ENCODE peak calls at places on chromosomes 7 and 10, in five cellular contexts. M is GM12878, E is K562, N is H1, H is HepG2. T is an unnamed sample.

GRCh38 chr10:42149722-42150427 is 488.5 kb downstream of the ZNF33B start:
- DNase-seq in M (no peak), N (no peak), E (peak), H (no peak), T (no peak)

GRCh38 chr10:99681553-99681952 is 22.2 kb downstream of the ENTPD7 start:
- DNase-seq in H (no peak), M (no peak), N (no peak), E (no peak), T (no peak)

GRCh38 chr10:33377658-33378025 is 43.2 kb upstream of the NRP1 start:
- DNase-seq in N (no peak), H (no peak), E (no peak), M (no peak), T (peak)

GRCh38 chr10:24645784-24646183 is 77.9 kb downstream of the ARHGAP21 start:
- DNase-seq in M (no peak), E (peak), H (no peak), N (no peak), T (no peak)

GRCh38 chr10:71835671-71836593 is 15.1 kb downstream of the PSAP start:
- DNase-seq in N (no peak), M (peak), H (peak), E (no peak), T (no peak)

GRCh38 chr7:117110480-117111315 is 157.4 kb downstream of the ST7 start:
- DNase-seq in M (peak), N (no peak), E (no peak), H (no peak), T (no peak)

GRCh38 chr7:128774921-128775320 is 673 bp downstream of the OPN1SW start:
- DNase-seq in N (no peak), H (no peak), E (no peak), M (no peak), T (no peak)

GRCh38 chr7:19491821-19492452 is 216.9 kb downstream of the POLR1F start:
- DNase-seq in M (no peak), N (no peak), E (no peak), H (no peak), T (peak)

GRCh38 chr10:100374137-100374655 is 27.2 kb downstream of the SCD start:
- DNase-seq in N (no peak), M (no peak), H (peak), E (peak), T (no peak)

GRCh38 chr10:80260295-80261243 is 28.9 kb downstream of the MAT1A start:
- DNase-seq in E (peak), M (no peak), H (peak), N (no peak), T (no peak)

GRCh38 chr10:131762789-131763696 is 137.8 kb upstream of the PPP2R2D start:
- DNase-seq in N (no peak), M (no peak), H (no peak), E (no peak), T (no peak)

GRCh38 chr7:129122751-129123516 is 21.6 kb upstream of the TSPAN33 start:
- DNase-seq in N (no peak), H (no peak), M (peak), E (no peak), T (no peak)

GRCh38 chr7:110142939-110143526 is 947.9 kb upstream of the LRRN3 start:
- DNase-seq in E (no peak), N (no peak), M (no peak), H (no peak), T (no peak)

GRCh38 chr7:127932496-127932895 is 98.7 kb downstream of the LRRC4 start:
- DNase-seq in E (no peak), N (no peak), M (no peak), H (no peak), T (no peak)

GRCh38 chr10:33152146-33152545 is 182.3 kb downstream of the NRP1 start:
- DNase-seq in H (no peak), N (no peak), M (no peak), E (no peak), T (no peak)

GRCh38 chr7:20998309-20998708 is 211.6 kb upstream of the SP8 start:
- DNase-seq in N (no peak), M (no peak), H (peak), E (no peak), T (peak)

GRCh38 chr7:93442478-93443224 is 131.9 kb downstream of the CALCR start:
- DNase-seq in M (no peak), E (peak), N (peak), H (peak), T (peak)

GRCh38 chr10:100996678-100997363 is 2.8 kb upstream of the LZTS2 start:
- DNase-seq in N (no peak), H (no peak), E (peak), M (no peak), T (no peak)

GRCh38 chr10:125151824-125152634 is 8.3 kb downstream of the CTBP2 start:
- DNase-seq in M (no peak), N (peak), E (no peak), H (no peak), T (no peak)

GRCh38 chr10:51683031-51683830 is 16.2 kb downstream of the CSTF2T start:
- DNase-seq in E (no peak), M (no peak), N (no peak), H (no peak), T (no peak)

GRCh38 chr10:129904323-129904722 is 59.8 kb downstream of the EBF3 start:
- DNase-seq in N (no peak), H (no peak), M (no peak), E (no peak), T (no peak)

GRCh38 chr7:52233248-52233647 is 802.2 kb upstream of the POM121L12 start:
- DNase-seq in M (no peak), N (no peak), E (no peak), H (no peak), T (no peak)

GRCh38 chr7:99766484-99767099 is 17.4 kb downstream of the CYP3A4 start:
- DNase-seq in H (no peak), E (no peak), M (no peak), N (no peak), T (no peak)

GRCh38 chr10:97597778-97598177 is 8.3 kb downstream of the C10orf62 start:
- DNase-seq in N (no peak), H (peak), M (no peak), E (no peak), T (no peak)

GRCh38 chr10:68302871-68303270 is 29.0 kb upstream of the HNRNPH3 start:
- DNase-seq in H (no peak), M (no peak), E (no peak), N (no peak), T (no peak)

GRCh38 chr10:68301301-68301700 is 30.6 kb upstream of the HNRNPH3 start:
- DNase-seq in H (no peak), N (no peak), M (no peak), E (no peak), T (no peak)

GRCh38 chr10:68303849-68304412 is 27.9 kb upstream of the HNRNPH3 start:
- DNase-seq in N (no peak), M (no peak), H (peak), E (no peak), T (no peak)

GRCh38 chr10:68302503-68302823 is 29.4 kb upstream of the HNRNPH3 start:
- DNase-seq in M (no peak), E (no peak), H (no peak), N (no peak), T (no peak)

DNA sequence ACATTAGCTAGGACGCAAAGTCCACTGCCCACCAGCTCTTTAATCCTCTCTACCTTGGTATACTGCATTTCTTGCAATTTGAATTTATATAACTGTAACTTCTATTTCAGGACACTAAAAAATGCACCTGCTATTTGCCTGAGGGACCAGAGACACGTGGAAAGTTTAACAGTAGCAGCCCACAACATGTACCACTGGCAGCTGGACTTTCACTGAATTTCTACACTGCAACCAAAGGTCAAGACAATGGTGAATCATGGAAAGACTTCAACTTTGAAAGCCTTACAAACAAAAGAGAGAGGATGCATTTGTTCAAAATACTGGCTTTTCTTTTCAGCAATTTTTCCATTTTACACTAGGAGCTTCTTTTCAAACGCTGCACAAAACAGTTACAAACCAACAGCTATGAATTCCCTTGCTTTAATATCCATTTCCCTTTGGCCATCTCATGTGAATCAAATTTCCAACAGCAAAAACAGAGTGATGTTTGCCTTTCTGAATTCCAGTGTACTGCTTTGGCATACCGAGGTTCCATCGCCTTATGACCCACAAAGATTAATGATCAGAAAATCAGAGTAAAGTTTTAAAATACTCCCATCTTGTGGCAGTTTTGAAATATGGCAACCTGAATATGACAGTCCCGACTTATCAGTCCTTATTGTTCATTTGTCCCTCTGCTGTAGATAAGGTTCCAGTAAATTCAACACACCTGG is 29.9 kb upstream of the HNRNPH3 start:
- DNase-seq in M (peak), E (peak), H (peak), N (no peak), T (peak)
- TF ChIP-seq ATF3 in M (no peak), E (no peak), H (no peak), N (no peak), T (no peak)

DNA sequence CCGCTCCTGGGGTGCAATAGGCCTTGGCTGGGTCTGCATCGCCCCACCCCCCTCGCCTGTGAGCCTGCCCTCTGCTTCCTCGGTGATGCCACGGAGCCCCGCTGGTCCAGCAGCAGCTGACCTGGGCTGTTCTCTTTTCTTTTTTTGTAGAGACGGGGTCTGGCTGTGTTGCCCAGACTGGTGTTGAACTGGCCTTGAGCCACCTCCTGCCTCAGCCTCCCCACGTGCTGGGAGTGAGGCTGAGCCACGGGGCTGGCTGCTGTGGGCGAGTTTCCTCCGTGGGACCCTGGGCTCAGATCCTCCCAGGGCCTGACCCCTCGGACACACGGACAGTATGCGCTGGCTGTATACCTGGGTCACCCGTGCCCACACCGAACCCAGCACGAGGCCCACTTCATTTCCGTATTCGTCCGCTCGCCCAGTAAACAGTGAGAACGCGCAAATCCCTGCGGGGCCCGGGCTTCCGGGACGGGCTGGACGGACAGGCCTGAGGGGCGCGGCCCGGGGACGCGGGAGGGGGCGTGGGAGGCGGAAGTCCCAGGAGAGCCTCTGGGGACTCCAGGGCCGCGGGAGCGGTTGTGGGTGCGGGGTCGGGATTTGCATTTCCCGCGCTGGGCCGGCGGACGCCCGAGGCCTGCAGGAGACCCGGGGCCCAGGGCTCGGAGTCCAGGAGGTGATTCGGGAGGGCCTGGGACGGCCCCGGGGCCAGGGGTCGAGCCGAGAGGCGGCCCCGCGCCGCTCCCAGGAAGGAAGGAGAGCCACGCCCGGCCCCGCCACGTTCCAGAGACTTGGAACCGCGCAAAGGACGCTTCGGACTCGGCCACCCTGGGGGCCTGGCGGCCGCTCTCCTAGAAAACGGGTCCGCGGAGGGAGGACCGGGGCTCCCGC is 57.8 kb upstream of the DNAJB6 start:
- DNase-seq in E (peak), M (no peak), H (no peak), N (no peak), T (no peak)
- H2AFZ ChIP-seq in E (peak), M (peak), H (no peak), N (no peak), T (no peak)

DNA sequence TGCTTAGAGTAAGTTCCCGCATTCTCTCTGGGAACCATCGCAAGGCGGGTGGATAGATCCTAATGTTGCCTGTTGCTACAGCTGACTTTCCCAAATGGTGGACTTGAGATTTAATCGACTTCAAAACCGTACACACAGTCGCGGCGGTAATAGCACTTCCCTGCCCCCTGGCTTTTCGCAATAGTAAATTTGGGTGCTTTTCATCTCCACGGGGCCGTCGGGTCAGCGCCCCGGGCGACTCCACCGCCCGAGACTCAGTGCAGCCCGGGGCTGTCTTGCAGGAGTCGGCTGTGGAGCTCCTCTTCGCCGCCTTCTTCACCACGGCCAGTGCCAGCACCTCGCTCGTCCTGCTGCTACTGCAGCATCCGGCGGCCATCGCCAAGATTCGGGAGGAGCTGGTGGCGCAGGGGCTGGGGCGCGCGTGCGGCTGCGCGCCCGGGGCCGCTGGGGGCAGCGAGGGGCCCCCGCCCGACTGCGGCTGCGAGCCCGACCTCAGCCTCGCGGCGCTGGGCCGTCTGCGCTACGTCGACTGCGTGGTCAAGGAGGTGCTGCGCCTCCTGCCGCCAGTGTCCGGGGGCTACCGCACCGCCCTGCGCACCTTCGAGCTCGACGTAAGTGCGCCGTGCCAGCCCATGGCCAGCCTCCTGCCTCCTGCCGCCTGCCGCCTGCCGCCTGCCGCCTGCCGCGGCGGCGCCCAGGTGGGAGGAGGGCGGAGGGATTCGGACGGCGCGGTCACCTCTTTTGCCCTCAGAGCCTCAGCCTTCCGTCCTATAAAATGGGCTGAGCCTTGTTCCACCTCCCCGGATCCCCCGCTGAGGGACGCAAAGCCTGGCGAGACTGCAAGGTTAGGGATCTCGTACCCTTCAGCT is 5.3 kb downstream of the CYP26C1 start:
- DNase-seq in N (no peak), M (no peak), E (no peak), H (no peak), T (no peak)
- TF ChIP-seq ATF3 in N (no peak), M (no peak), E (no peak), H (no peak), T (no peak)

GRCh38 chr7:78768859-78769258 is 684.6 kb downstream of the MAGI2 start:
- DNase-seq in E (no peak), M (no peak), H (no peak), N (no peak), T (no peak)
- H2AFZ ChIP-seq in E (no peak), M (no peak), H (no peak), N (peak), T (no peak)

GRCh38 chr10:89414146-89414878 is at the start of gene IFIT5:
- DNase-seq in N (no peak), M (peak), E (peak), H (peak), T (no peak)
- TF ChIP-seq ATF3 in N (no peak), M (no peak), E (no peak), H (peak), T (no peak)

GRCh38 chr7:84274029-84274638 is 79.5 kb upstream of the SEMA3A start:
- DNase-seq in H (no peak), M (no peak), N (no peak), E (no peak), T (no peak)

GRCh38 chr7:84271550-84271949 is 77.0 kb upstream of the SEMA3A start:
- DNase-seq in E (no peak), H (no peak), N (no peak), M (no peak), T (no peak)
- H2AFZ ChIP-seq in E (no peak), H (no peak), N (no peak), M (no peak), T (no peak)

GRCh38 chr10:124000792-124001201 is 92.6 kb downstream of the CHST15 start:
- DNase-seq in E (no peak), N (no peak), M (no peak), H (no peak), T (no peak)

GRCh38 chr10:123998197-123999141 is 94.9 kb downstream of the CHST15 start:
- DNase-seq in H (no peak), E (no peak), N (no peak), M (no peak), T (no peak)

GRCh38 chr10:123999956-124000615 is 93.3 kb downstream of the CHST15 start:
- DNase-seq in N (no peak), E (no peak), H (no peak), M (no peak), T (no peak)

GRCh38 chr10:123997486-123998196 is 95.8 kb downstream of the CHST15 start:
- DNase-seq in N (no peak), H (peak), M (peak), E (no peak), T (no peak)

DNA sequence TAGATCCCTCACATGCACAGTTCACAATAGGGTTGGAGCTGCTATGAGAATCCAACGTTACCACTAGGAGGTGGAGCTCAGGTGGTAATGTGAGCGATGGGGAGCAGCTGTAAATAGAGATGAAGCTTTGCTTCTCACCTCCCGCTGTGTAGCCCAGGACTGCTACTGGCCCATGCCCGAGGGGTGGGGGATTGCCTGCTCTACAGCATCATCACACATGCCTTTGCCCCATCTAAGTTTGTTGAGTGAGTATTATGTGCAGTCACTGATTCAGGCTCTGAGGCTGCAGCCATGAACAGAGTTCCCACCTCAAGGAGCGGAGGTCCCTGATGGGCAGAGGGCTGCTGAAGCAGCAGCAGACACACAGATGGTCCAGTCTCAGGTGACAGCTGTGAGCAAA is 94.1 kb downstream of the CHST15 start:
- DNase-seq in E (no peak), H (no peak), N (no peak), M (no peak), T (no peak)
- TF ChIP-seq ATF3 in E (no peak), H (no peak), N (no peak), M (no peak), T (no peak)

DNA sequence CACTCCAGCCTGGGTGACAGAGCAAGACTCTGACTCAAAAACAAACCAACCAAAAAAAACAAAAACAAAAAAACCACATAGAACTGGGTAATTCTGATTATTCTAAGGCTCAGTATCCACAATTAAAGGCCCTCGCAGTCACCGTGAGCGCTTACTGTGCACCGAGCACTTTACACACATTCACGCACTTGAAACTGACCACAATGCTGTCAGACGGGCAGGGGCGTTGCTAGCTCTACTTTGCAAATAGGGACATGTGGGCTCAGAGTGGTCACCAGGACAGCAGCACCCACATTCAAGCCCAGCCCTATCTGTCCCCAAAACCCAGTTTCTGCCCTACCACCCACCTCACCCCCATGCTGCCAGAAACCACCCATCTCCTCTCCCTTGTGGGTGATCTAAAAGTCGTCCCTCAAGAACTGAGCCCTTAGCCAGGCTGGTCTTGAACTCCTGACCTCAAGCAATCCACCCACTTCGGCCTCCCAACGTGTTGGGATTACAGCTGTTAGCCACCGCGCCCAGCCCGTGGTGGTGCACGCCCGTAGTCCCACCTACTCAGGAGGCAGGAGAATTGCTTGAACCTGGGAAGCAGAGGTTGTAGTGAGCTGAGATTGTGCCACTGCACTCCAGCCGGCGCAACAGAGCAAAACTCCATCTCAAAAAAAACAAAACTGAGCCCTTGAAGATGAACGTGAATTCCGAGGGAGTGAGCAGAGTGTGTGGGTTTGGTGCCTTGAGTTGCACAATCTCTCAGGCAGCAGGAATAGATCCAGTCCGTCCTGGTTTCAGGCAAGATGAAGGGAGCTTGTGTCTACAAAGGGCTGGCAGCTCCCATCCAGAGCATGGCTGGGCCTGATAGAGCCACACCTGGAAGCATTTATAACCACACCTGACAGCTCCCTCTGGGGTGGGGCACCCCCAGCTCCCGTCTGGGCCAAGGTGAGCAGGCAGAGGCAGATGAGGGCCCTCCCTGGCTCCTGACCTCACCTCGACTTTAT is 5.4 kb upstream of the HSPB1 start:
- DNase-seq in M (no peak), N (no peak), E (no peak), H (peak), T (no peak)
- H2AFZ ChIP-seq in M (no peak), N (no peak), E (peak), H (no peak), T (peak)